ENCODE peak calls at places on chromosome 18, in four cellular contexts. O, Y, D and W are unnamed samples.

GRCh38 chr18:13811993-13812392 is 12.0 kb upstream of the MC5R start:
- DNase-seq in O (no peak), Y (no peak), D (no peak), W (peak)

GRCh38 chr18:57980573-57981348 is 63.3 kb upstream of the NEDD4L start:
- DNase-seq in O (no peak), Y (no peak), D (no peak), W (no peak)

GRCh38 chr18:5628512-5629255 is 84.9 kb upstream of the EPB41L3 start:
- DNase-seq in O (peak), Y (no peak), D (peak), W (peak)

GRCh38 chr18:80033181-80034067 is 810 bp upstream of the RBFA start:
- DNase-seq in O (peak), Y (peak), D (peak), W (peak)

GRCh38 chr18:31301201-31301655 is 16.7 kb upstream of the DSG1 start:
- DNase-seq in O (peak), Y (no peak), D (no peak), W (peak)

GRCh38 chr18:74139888-74140287 is 7.7 kb downstream of the FBXO15 start:
- DNase-seq in O (peak), Y (no peak), D (peak), W (no peak)

GRCh38 chr18:3162181-3162580 is 57.6 kb downstream of the MYOM1 start:
- DNase-seq in O (no peak), Y (no peak), D (no peak), W (no peak)

GRCh38 chr18:48293954-48294893 is 115.0 kb downstream of the ZBTB7C start:
- DNase-seq in O (no peak), Y (no peak), D (no peak), W (peak)

GRCh38 chr18:74397572-74397971 is 59.5 kb downstream of the DIPK1C start:
- DNase-seq in O (no peak), Y (no peak), D (no peak), W (no peak)

GRCh38 chr18:9606039-9606438 is 8.3 kb downstream of the PPP4R1 start:
- DNase-seq in O (no peak), Y (no peak), D (no peak), W (no peak)